ENCODE peak calls at places on chromosomes 16 and 17, in seven cellular contexts. A is stomach, J is H1, Z is prostate gland, B is spleen, K is adrenal gland, U is esophagus muscularis mucosa. H is an unnamed sample.

GRCh38 chr17:34356194-34356593 is at the start of gene CCL13:
- DNase-seq in A (no peak), J (no peak), Z (no peak), B (no peak), K (no peak), U (peak), H (no peak)

GRCh38 chr17:79019631-79020584 is 4.1 kb upstream of the C1QTNF1 start:
- DNase-seq in A (peak), J (no peak), Z (peak), B (peak), K (peak), U (no peak), H (no peak)

GRCh38 chr16:80100186-80100585 is 440.6 kb upstream of the DYNLRB2 start:
- DNase-seq in A (no peak), J (no peak), Z (no peak), B (no peak), K (no peak), U (no peak), H (no peak)

GRCh38 chr16:86747761-86748160 is 169.4 kb downstream of the FOXL1 start:
- DNase-seq in A (no peak), J (no peak), Z (no peak), B (peak), K (no peak), U (no peak), H (no peak)

GRCh38 chr17:82257473-82257872 is 16.0 kb downstream of the CSNK1D start:
- DNase-seq in A (peak), J (no peak), Z (no peak), B (peak), K (no peak), U (no peak), H (no peak)

GRCh38 chr17:64531955-64532371 is 25.2 kb downstream of the CEP95 start:
- DNase-seq in A (no peak), J (no peak), Z (no peak), B (no peak), K (no peak), U (no peak), H (no peak)

GRCh38 chr16:49500211-49500610 is 126.6 kb downstream of the C16orf78 start:
- DNase-seq in A (no peak), J (no peak), Z (no peak), B (peak), K (no peak), U (no peak), H (no peak)

GRCh38 chr16:11535494-11535893 is 51.2 kb downstream of the LITAF start:
- DNase-seq in A (no peak), J (no peak), Z (peak), B (no peak), K (no peak), U (no peak), H (no peak)

GRCh38 chr16:65489531-65490023 is 367.7 kb upstream of the CDH11 start:
- DNase-seq in A (no peak), J (no peak), Z (no peak), B (no peak), K (no peak), U (peak), H (no peak)

GRCh38 chr17:9256944-9257629 is 235.8 kb downstream of the NTN1 start:
- DNase-seq in A (no peak), J (no peak), Z (no peak), B (no peak), K (no peak), U (no peak), H (no peak)

GRCh38 chr16:23134274-23134673 is 15.0 kb downstream of the USP31 start:
- DNase-seq in A (no peak), J (no peak), Z (no peak), B (no peak), K (peak), U (no peak), H (no peak)

GRCh38 chr16:22233050-22233405 is 26.9 kb downstream of the EEF2K start:
- DNase-seq in A (no peak), J (no peak), Z (no peak), B (no peak), K (no peak), U (no peak), H (no peak)

GRCh38 chr17:7261377-7262191 is 694 bp downstream of the CLDN7 start:
- DNase-seq in A (no peak), J (peak), Z (no peak), B (peak), K (no peak), U (no peak), H (peak)

GRCh38 chr16:8720967-8721692 is 46.7 kb downstream of the ABAT start:
- DNase-seq in A (no peak), J (no peak), Z (no peak), B (no peak), K (no peak), U (no peak), H (no peak)

GRCh38 chr16:8961811-8962390 is 1.8 kb downstream of the USP7 start:
- DNase-seq in A (no peak), J (no peak), Z (no peak), B (no peak), K (no peak), U (no peak), H (no peak)

GRCh38 chr17:43378766-43379165 is 20.0 kb upstream of the ARL4D start:
- DNase-seq in A (no peak), J (no peak), Z (no peak), B (no peak), K (no peak), U (no peak), H (no peak)

GRCh38 chr16:29192329-29193247 is 207.7 kb downstream of the LAT start:
- DNase-seq in A (no peak), J (peak), Z (no peak), B (peak), K (peak), U (no peak), H (no peak)

GRCh38 chr17:82603981-82604448 is 44.2 kb downstream of the WDR45B start:
- DNase-seq in A (peak), J (no peak), Z (no peak), B (no peak), K (peak), U (no peak), H (no peak)

GRCh38 chr17:77131919-77132318 is 8.8 kb upstream of the SEC14L1 start:
- DNase-seq in A (peak), J (no peak), Z (no peak), B (no peak), K (peak), U (no peak), H (no peak)

GRCh38 chr16:84370723-84371552 is 2.6 kb downstream of the ATP2C2 start:
- DNase-seq in A (no peak), J (no peak), Z (no peak), B (no peak), K (no peak), U (no peak), H (no peak)

GRCh38 chr17:37417852-37418251 is 11.2 kb downstream of the TADA2A start:
- DNase-seq in A (no peak), J (no peak), Z (no peak), B (no peak), K (no peak), U (no peak), H (no peak)

GRCh38 chr16:85663891-85664321 is 24.8 kb downstream of the GINS2 start:
- DNase-seq in A (peak), J (no peak), Z (no peak), B (peak), K (peak), U (no peak), H (no peak)

GRCh38 chr17:35700157-35700556 is 31.3 kb upstream of the RASL10B start:
- DNase-seq in A (no peak), J (no peak), Z (no peak), B (no peak), K (no peak), U (no peak), H (no peak)

GRCh38 chr16:13351651-13352217 is 450.3 kb downstream of the SHISA9 start:
- DNase-seq in A (no peak), J (no peak), Z (no peak), B (no peak), K (no peak), U (no peak), H (no peak)

GRCh38 chr16:69917739-69918138 is 33.4 kb upstream of the CLEC18A start:
- DNase-seq in A (no peak), J (peak), Z (no peak), B (no peak), K (peak), U (no peak), H (no peak)

GRCh38 chr16:51938861-51939260 is 608.1 kb downstream of the TOX3 start:
- DNase-seq in A (no peak), J (no peak), Z (no peak), B (no peak), K (no peak), U (no peak), H (no peak)

GRCh38 chr16:23506606-23506994 is 3.7 kb downstream of the GGA2 start:
- DNase-seq in A (no peak), J (no peak), Z (no peak), B (peak), K (no peak), U (no peak), H (no peak)

GRCh38 chr17:76716146-76716833 is 5.5 kb upstream of the MXRA7 start:
- DNase-seq in A (peak), J (no peak), Z (no peak), B (peak), K (no peak), U (no peak), H (no peak)

GRCh38 chr17:79023886-79024771 is at the start of gene C1QTNF1:
- DNase-seq in A (peak), J (peak), Z (no peak), B (peak), K (peak), U (no peak), H (peak)

GRCh38 chr16:28010671-28011070 is 52.8 kb downstream of the GSG1L start:
- DNase-seq in A (no peak), J (no peak), Z (no peak), B (no peak), K (no peak), U (no peak), H (no peak)

GRCh38 chr17:31202968-31203367 is 94.1 kb downstream of the OMG start:
- DNase-seq in A (no peak), J (no peak), Z (no peak), B (peak), K (no peak), U (no peak), H (no peak)

GRCh38 chr17:74749262-74750038 is 1.0 kb downstream of the NHERF1 start:
- DNase-seq in A (no peak), J (no peak), Z (no peak), B (peak), K (peak), U (no peak), H (no peak)

GRCh38 chr17:74637912-74638311 is 14.4 kb upstream of the CD300E start:
- DNase-seq in A (no peak), J (no peak), Z (no peak), B (no peak), K (no peak), U (no peak), H (no peak)

GRCh38 chr17:81676906-81677305 is 6.7 kb downstream of the ARL16 start:
- DNase-seq in A (no peak), J (no peak), Z (no peak), B (no peak), K (no peak), U (no peak), H (no peak)

GRCh38 chr16:10543231-10543630 is 37.2 kb downstream of the EMP2 start:
- DNase-seq in A (no peak), J (no peak), Z (no peak), B (no peak), K (no peak), U (no peak), H (no peak)

GRCh38 chr17:50919321-50920040 is 53.3 kb upstream of the TOB1 start:
- DNase-seq in A (peak), J (peak), Z (peak), B (peak), K (peak), U (peak), H (peak)

GRCh38 chr16:11232852-11233726 is 22.9 kb downstream of the SOCS1 start:
- DNase-seq in A (peak), J (peak), Z (no peak), B (peak), K (peak), U (no peak), H (peak)

GRCh38 chr17:57819273-57819672 is 30.6 kb downstream of the MRPS23 start:
- DNase-seq in A (no peak), J (no peak), Z (no peak), B (no peak), K (no peak), U (no peak), H (no peak)

GRCh38 chr17:20010099-20010863 is 1.1 kb downstream of the SPECC1 start:
- DNase-seq in A (peak), J (no peak), Z (peak), B (no peak), K (peak), U (no peak), H (no peak)

GRCh38 chr17:39754161-39754957 is 16.6 kb downstream of the GRB7 start:
- DNase-seq in A (peak), J (peak), Z (peak), B (peak), K (peak), U (peak), H (peak)
- TF ChIP-seq POLR2A in A (peak), J (peak), Z (peak), B (no peak), K (peak), U (no peak), H (no peak)

DNA sequence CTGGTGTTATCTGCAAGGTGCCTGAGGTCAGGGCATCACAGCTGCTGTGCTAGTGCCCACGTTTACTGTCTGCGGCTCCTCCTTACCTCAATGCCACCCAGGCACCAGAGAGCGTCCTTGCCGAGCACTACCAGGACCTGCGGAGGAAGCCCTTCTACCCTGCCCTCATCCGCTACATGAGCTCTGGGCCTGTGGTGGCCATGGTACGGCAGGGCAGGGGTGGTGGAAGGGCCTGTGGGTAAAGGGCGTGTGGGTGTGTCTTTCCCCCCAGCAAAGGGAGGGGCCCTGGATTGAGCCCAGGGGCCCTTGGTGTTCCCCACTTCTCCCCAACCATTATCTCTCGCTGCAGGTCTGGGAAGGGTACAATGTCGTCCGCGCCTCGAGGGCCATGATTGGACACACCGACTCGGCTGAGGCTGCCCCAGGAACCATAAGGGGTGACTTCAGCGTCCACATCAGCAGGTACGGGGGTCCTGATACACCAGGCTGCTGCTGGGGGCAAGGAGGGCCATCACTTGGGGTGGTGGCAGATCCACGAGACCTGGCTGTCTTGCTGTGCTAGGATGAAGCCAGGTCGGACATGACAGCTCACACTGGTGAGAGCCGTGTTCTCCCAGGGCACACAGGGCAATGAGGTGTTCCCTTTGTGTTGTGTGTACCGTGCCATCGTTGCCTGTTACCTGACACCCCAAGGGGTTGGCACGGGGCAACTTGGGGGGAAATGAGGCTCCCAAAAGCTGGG is 2.2 kb upstream of the DECR2 start:
- DNase-seq in A (no peak), J (no peak), Z (no peak), B (no peak), K (no peak), U (no peak), H (no peak)
- TF ChIP-seq POLR2A in A (no peak), J (peak), Z (no peak), B (no peak), K (no peak), U (no peak), H (no peak)

DNA sequence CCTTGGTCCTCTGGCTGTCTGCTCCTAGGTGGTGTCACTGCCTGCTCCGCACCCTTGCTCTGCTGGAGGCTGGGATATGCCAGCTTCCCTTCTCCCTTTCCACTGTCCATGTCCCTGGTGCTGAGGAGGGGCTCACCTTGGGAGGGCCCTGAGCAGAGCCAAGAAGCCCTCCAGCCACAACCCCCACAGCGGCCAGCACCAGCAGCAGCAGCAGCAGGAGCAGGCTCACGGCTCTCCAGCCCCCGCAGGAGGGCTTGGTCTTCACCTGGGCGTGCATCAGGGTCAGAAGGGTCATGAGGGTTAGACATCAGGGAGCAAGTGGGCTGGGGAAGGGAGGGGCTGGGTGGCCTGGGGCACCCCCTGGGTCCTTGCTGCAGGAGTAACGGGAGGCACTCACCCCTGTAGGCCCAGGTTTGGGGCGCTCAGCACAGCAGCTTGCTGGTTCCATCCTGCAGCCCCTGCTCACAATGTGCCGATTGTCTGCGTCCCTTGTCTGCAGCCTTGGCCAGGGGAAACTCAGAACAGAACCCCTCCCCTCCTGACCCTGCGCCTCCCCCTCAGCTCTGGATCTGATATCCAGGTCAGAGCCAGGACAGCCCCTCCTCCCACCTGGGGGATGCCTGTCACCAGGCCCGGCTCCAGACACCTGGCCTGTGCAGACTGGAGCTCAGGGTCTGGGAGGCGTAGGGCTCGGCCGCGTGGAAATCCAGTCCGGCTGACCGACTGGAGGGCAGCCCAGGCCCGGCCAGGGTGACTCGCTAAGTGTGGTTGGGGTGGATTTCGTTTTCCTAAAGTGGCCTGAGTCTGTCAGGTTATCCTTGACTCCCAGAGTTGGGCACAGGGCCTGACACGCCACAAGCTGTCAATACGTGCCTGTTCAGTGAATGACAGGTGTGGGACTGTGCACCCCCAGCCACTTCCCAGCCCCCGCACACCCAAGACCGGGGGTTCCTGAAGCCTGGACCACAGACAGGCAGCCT is at the start of gene BRICD5:
- DNase-seq in A (no peak), J (no peak), Z (no peak), B (no peak), K (no peak), U (no peak), H (no peak)
- TF ChIP-seq POLR2A in A (no peak), J (peak), Z (no peak), B (no peak), K (no peak), U (no peak), H (no peak)

GRCh38 chr17:68456529-68457167 is 648 bp downstream of the WIPI1 start:
- DNase-seq in A (peak), J (peak), Z (peak), B (peak), K (peak), U (peak), H (no peak)
- TF ChIP-seq POLR2A in A (no peak), J (peak), Z (peak), B (no peak), K (peak), U (peak), H (no peak)

GRCh38 chr16:47924950-47925349 is 230.8 kb downstream of the ABCC12 start:
- DNase-seq in A (no peak), J (no peak), Z (no peak), B (no peak), K (no peak), U (peak), H (no peak)
- TF ChIP-seq POLR2A in A (no peak), J (no peak), Z (no peak), B (no peak), K (no peak), U (no peak), H (no peak)

GRCh38 chr16:4301177-4301576 is 14.7 kb upstream of the GLIS2 start:
- DNase-seq in A (no peak), J (no peak), Z (no peak), B (no peak), K (no peak), U (no peak), H (no peak)

GRCh38 chr16:4297480-4297879 is 18.4 kb upstream of the GLIS2 start:
- DNase-seq in A (no peak), J (no peak), Z (no peak), B (no peak), K (no peak), U (no peak), H (no peak)

GRCh38 chr16:4293822-4294457 is 21.1 kb upstream of the TFAP4 start:
- DNase-seq in A (peak), J (peak), Z (peak), B (no peak), K (peak), U (no peak), H (no peak)

GRCh38 chr16:4301968-4302367 is 13.9 kb upstream of the GLIS2 start:
- DNase-seq in A (no peak), J (no peak), Z (no peak), B (no peak), K (no peak), U (no peak), H (no peak)

DNA sequence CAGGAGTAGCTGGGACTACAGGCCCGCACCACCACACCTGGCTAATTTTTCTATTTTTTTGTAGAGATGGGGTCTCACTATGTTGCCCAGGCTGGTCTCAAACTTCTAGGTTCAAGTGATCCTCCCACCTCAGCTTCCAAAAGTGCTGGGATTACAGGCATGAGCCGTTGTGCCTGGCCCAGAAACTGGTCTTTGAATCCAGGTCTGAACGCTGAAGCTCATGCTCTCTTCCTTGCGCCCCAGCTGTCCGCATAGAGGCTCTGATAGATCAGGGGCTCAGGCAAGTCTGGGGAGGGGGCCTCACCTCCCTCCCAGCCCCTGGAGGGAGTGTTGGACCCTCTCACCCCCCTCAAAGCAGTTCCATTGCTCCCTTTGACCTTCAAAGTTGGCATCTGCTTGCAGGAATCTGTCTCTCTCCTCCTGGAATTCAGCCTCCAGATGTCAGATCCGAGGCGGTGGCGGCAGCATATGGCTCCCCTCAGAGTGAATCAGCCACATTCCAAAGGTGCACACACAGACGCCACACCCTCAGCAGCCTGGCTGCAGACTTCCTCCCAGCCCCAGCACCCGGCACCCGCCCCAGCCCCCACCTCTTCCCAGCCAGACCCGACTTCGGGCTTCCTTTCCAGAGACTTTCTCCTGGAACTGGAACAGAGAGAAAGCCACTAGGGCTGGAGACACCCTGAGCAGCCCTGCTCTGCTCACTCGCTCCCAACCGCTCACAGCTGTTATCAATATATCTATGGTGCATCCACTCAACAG is 16.9 kb upstream of the GLIS2 start:
- DNase-seq in A (peak), J (peak), Z (peak), B (no peak), K (peak), U (no peak), H (no peak)
- TF ChIP-seq POLR2A in A (no peak), J (no peak), Z (no peak), B (no peak), K (peak), U (no peak), H (no peak)

H was measured in GM12891.